ENCODE peak calls at places on chromosomes 2 and 18, in ten cellular contexts. A is dorsolateral prefrontal cortex, H is fibroblast of lung, S is heart right ventricle, O is kidney epithelial cell, V is ovary, Z is fibroblast of mammary gland, Y is MM.1S, J is esophagus squamous epithelium, F is cardiac fibroblast. N is an unnamed sample.

GRCh38 chr2:15755528-15755927 is 163.9 kb downstream of the DDX1 start:
- DNase-seq in A (no peak), H (no peak), S (no peak), O (no peak), V (no peak), Z (no peak), Y (no peak), J (no peak), F (no peak), N (no peak)

GRCh38 chr2:130796280-130796679 is 40.4 kb upstream of the ARHGEF4 start:
- DNase-seq in A (no peak), H (no peak), S (no peak), O (no peak), V (no peak), Z (no peak), Y (no peak), J (no peak), F (no peak), N (no peak)

GRCh38 chr18:58541789-58542425 is 87.0 kb downstream of the ALPK2 start:
- DNase-seq in A (no peak), H (peak), S (no peak), O (peak), V (no peak), Z (peak), Y (peak), J (no peak), F (peak), N (peak)

GRCh38 chr2:180728928-180729559 is 251.4 kb upstream of the UBE2E3 start:
- DNase-seq in A (no peak), H (peak), S (no peak), O (peak), V (no peak), Z (peak), Y (no peak), J (no peak), F (peak), N (peak)

GRCh38 chr18:67514901-67515540 is 1.5 kb downstream of the DSEL start:
- DNase-seq in A (no peak), H (peak), S (no peak), O (no peak), V (no peak), Z (peak), Y (no peak), J (no peak), F (no peak), N (no peak)

GRCh38 chr2:215218587-215219577 is 80.5 kb upstream of the ABCA12 start:
- DNase-seq in A (no peak), H (peak), S (no peak), O (no peak), V (no peak), Z (peak), Y (no peak), J (no peak), F (peak), N (no peak)

GRCh38 chr2:73925033-73925704 is 1.5 kb upstream of the DGUOK start:
- DNase-seq in A (no peak), H (no peak), S (no peak), O (no peak), V (no peak), Z (no peak), Y (peak), J (no peak), F (no peak), N (no peak)

GRCh38 chr18:33937270-33937816 is 287.4 kb downstream of the NOL4 start:
- DNase-seq in A (no peak), H (no peak), S (no peak), O (no peak), V (no peak), Z (no peak), Y (no peak), J (no peak), F (no peak), N (no peak)

GRCh38 chr18:9362869-9363268 is 28.3 kb downstream of the TWSG1 start:
- DNase-seq in A (no peak), H (no peak), S (no peak), O (no peak), V (no peak), Z (no peak), Y (no peak), J (no peak), F (no peak), N (no peak)

GRCh38 chr2:106997204-106997603 is 111.2 kb upstream of the ST6GAL2 start:
- DNase-seq in A (no peak), H (no peak), S (no peak), O (no peak), V (no peak), Z (no peak), Y (no peak), J (no peak), F (no peak), N (no peak)

GRCh38 chr2:727071-727470 is 49.9 kb upstream of the TMEM18 start:
- DNase-seq in A (no peak), H (no peak), S (no peak), O (no peak), V (no peak), Z (no peak), Y (peak), J (no peak), F (no peak), N (no peak)

GRCh38 chr2:202267495-202267894 is 1.9 kb downstream of the NOP58 start:
- DNase-seq in A (no peak), H (peak), S (no peak), O (no peak), V (no peak), Z (peak), Y (peak), J (no peak), F (no peak), N (no peak)

GRCh38 chr2:202269585-202269984 is 4.0 kb downstream of the NOP58 start:
- DNase-seq in A (no peak), H (no peak), S (no peak), O (no peak), V (no peak), Z (peak), Y (peak), J (no peak), F (no peak), N (no peak)

GRCh38 chr2:202265467-202266277 is at the start of gene NOP58:
- DNase-seq in A (peak), H (peak), S (peak), O (peak), V (peak), Z (peak), Y (peak), J (peak), F (peak), N (peak)

DNA sequence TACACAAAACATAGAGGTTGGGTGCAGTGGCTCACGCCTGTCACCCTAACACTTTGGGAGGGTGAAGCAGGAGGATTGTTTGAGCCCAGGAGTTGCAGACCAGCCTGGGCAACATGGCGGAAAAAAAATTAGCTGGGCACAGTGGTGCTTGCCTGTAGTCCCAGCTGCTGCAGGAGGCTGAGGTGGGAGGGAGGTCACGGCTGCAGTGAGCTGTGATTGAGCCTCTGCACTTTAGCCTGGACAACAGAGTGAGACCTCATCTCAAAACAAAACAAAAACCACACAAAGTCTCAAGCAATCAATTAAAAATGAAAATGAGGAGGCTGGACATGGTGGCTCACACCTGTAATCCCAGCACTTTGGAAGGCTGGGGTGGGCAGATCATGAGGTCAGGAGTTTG is 4.9 kb downstream of the NOP58 start:
- DNase-seq in A (no peak), H (no peak), S (no peak), O (no peak), V (no peak), Z (no peak), Y (no peak), J (no peak), F (no peak), N (no peak)
- TF ChIP-seq CTCF in A (no peak), H (no peak), S (no peak), O (no peak), V (no peak), Z (no peak), Y (no peak), J (no peak), F (no peak), N (no peak)

GRCh38 chr18:24460388-24460787 is at the start of gene HRH4:
- DNase-seq in A (no peak), H (no peak), S (no peak), O (no peak), V (no peak), Z (no peak), Y (no peak), J (no peak), F (no peak), N (no peak)
- H3K4me3 ChIP-seq in A (no peak), H (no peak), S (no peak), O (no peak), V (no peak), Z (no peak), Y (no peak), J (no peak), F (no peak), N (no peak)

DNA sequence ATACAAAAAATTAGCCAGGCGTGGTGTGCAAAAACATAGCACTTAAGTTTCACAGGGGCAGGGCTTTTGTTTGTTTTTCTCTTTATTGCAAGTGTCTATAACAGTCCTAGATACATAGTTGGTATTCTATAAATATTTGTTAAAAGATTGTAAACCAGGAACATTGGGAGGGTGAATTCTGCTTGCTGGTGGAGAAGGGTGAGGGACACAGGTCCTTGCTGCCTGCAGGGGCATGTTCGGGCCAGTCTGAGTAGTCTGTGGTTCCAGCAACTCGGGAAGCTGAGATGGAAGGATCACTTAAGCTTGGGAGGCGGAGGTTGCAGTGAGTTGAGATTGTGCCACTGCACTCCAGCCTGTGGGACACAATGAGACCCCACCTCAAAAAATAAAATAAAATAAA is 53.0 kb downstream of the RPL37A start:
- DNase-seq in A (no peak), H (no peak), S (no peak), O (no peak), V (no peak), Z (no peak), Y (no peak), J (no peak), F (no peak), N (no peak)
- TF ChIP-seq CTCF in A (no peak), H (no peak), S (no peak), O (no peak), V (no peak), Z (no peak), Y (no peak), J (no peak), F (no peak), N (no peak)

GRCh38 chr2:148702475-148702874 is 57.9 kb downstream of the EPC2 start:
- DNase-seq in A (no peak), H (no peak), S (no peak), O (no peak), V (no peak), Z (no peak), Y (no peak), J (no peak), F (no peak), N (no peak)

GRCh38 chr2:148701877-148702276 is 57.3 kb downstream of the EPC2 start:
- DNase-seq in A (no peak), H (no peak), S (no peak), O (no peak), V (no peak), Z (no peak), Y (no peak), J (no peak), F (no peak), N (no peak)

GRCh38 chr2:148699830-148700229 is 55.3 kb downstream of the EPC2 start:
- DNase-seq in A (no peak), H (no peak), S (no peak), O (no peak), V (no peak), Z (no peak), Y (no peak), J (no peak), F (no peak), N (no peak)

GRCh38 chr2:148701039-148701438 is 56.5 kb downstream of the EPC2 start:
- DNase-seq in A (no peak), H (no peak), S (no peak), O (no peak), V (no peak), Z (no peak), Y (no peak), J (no peak), F (no peak), N (no peak)

DNA sequence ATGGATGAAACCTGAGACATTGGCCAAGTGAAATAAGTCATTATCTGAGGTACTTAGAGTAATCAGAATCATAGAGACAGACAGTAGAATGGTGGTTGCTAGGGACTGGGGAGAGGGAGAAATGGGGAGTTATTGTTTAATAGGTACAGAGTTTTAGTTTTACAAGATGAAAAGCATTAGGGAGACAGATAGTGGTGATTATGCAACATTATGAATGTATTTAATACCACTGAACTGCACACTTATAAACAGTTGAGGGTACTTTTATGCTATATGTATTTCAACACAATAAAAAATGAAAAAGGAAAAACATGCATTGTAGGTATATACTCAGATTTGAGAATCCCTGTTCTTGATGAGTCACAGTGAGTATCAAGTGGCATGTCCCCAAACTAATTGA is 59.7 kb downstream of the EPC2 start:
- DNase-seq in A (no peak), H (no peak), S (no peak), O (no peak), V (no peak), Z (peak), Y (no peak), J (no peak), F (no peak), N (no peak)
- H3K4me3 ChIP-seq in A (no peak), H (no peak), S (no peak), O (no peak), V (no peak), Z (no peak), Y (no peak), J (no peak), F (no peak), N (no peak)

DNA sequence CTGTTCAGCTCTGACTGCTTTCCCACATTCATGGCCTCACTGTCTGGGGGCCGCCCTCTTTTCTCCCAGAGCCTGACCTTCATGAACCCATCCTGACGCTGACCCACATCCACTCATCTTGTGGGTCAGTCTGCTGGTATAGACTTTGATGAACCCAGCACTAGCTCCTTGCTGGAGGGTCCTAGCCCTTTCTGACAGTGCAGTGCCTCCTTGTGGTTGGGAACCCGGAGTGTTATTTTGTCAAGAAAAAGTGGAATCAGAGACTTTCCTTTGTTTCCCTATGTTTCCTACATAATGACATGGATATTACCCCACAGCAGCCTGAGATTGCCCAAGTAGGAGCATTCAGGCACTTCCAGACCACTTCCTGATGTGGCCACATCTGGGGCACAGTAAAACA is 19.3 kb upstream of the OSR1 start:
- DNase-seq in A (no peak), H (no peak), S (no peak), O (no peak), V (no peak), Z (no peak), Y (no peak), J (no peak), F (no peak), N (no peak)
- TF ChIP-seq CTCF in A (no peak), H (no peak), S (no peak), O (peak), V (no peak), Z (peak), Y (no peak), J (no peak), F (peak), N (no peak)

DNA sequence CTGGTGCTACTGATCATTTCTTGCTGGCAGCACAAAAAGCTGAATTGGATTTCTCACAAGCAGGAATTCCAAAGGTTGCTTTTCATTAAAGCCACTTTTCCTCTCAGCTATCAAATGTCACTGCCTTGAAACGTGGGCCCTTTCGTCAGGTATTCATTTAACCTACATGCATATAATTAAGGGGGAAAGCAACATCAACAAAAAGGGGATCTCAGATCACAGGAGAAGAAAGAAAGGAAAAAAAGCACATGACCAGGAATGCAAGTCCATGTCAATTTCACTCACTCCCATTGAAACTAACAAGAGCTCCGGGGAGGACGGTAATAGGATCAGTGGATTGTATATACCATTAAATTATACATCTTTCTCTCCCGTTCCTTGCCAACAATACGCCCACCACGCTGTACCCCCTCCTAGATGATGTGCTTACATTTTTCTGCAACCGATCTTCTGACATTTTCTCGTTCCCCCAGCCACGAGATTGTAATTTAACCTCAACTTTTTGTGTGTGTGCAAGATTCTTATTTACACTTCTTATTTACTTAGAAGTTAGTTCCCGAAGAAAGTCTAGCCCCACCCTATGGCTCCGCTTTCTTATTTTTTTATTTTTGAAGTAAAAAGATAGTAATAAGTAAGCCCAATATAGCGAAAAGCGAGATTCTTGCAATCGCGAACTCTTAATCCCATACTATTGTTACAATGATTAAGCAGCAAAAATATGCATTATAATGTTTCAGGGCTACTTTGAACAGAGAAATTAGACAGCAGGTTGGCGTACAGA is 707 bp downstream of the FIGN start:
- DNase-seq in A (no peak), H (peak), S (no peak), O (no peak), V (no peak), Z (peak), Y (peak), J (no peak), F (no peak), N (no peak)
- H3K4me3 ChIP-seq in A (peak), H (peak), S (peak), O (peak), V (peak), Z (peak), Y (peak), J (peak), F (peak), N (peak)

DNA sequence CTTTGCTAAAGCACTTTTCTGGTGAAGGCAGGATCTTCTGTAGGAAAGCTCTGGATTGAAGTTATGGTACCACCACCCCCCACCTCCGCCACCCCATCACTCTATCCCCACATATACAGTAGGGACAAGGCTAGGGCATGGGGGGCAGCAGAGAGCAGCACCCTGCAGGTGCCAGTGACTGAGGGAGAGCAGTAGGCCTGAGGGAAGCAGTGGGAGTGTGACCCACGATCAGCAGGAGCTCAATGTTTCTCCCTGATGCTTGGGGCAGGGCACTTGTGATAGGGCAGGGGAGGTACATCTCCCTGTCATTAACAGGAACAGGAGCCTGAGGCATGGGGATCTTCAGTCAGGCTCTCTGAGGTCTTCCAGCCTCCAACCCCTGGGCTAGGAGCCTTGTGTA is 121.6 kb downstream of the ZFP36L2 start:
- DNase-seq in A (no peak), H (no peak), S (no peak), O (no peak), V (no peak), Z (no peak), Y (no peak), J (no peak), F (no peak), N (no peak)
- TF ChIP-seq CTCF in A (no peak), H (no peak), S (no peak), O (no peak), V (no peak), Z (no peak), Y (no peak), J (no peak), F (no peak), N (no peak)

N was measured in astrocyte of the cerebellum.